ENCODE peak calls at places on chromosomes 3 and 15, in nine cellular contexts. W is cardiac fibroblast, A is IMR-90, Q is neuronal stem cell, P is GM19239, Y is RPMI7951, G is ACHN, D is pancreas, C is GM04504. B is an unnamed sample.

GRCh38 chr15:65115542-65115941 is 542 bp upstream of the UBAP1L start:
- DNase-seq in W (no peak), A (no peak), Q (no peak), P (no peak), Y (no peak), G (no peak), D (no peak), C (no peak), B (no peak)

GRCh38 chr3:8532251-8532831 is 30.7 kb downstream of the LMCD1 start:
- DNase-seq in W (no peak), A (peak), Q (no peak), P (no peak), Y (peak), G (no peak), D (no peak), C (peak), B (peak)

GRCh38 chr3:112799946-112800345 is 46.7 kb downstream of the CD200R1L start:
- DNase-seq in W (no peak), A (peak), Q (no peak), P (no peak), Y (no peak), G (no peak), D (no peak), C (no peak), B (no peak)

GRCh38 chr3:73540969-73541740 is 83.6 kb downstream of the PDZRN3 start:
- DNase-seq in W (no peak), A (peak), Q (no peak), P (no peak), Y (no peak), G (no peak), D (no peak), C (no peak), B (peak)

GRCh38 chr15:88193415-88193814 is 63.1 kb downstream of the NTRK3 start:
- DNase-seq in W (no peak), A (no peak), Q (no peak), P (no peak), Y (no peak), G (no peak), D (no peak), C (no peak), B (no peak)

GRCh38 chr3:44326035-44326434 is 12.5 kb upstream of the TCAIM start:
- DNase-seq in W (peak), A (peak), Q (no peak), P (no peak), Y (peak), G (no peak), D (no peak), C (no peak), B (peak)

GRCh38 chr3:150147776-150148175 is 177.1 kb upstream of the PFN2 start:
- DNase-seq in W (peak), A (peak), Q (no peak), P (no peak), Y (peak), G (no peak), D (no peak), C (no peak), B (peak)

GRCh38 chr15:40918146-40918798 is 10.9 kb upstream of the DLL4 start:
- DNase-seq in W (no peak), A (no peak), Q (no peak), P (no peak), Y (no peak), G (no peak), D (no peak), C (no peak), B (no peak)

GRCh38 chr15:65077981-65078352 is 1.4 kb downstream of the KBTBD13 start:
- DNase-seq in W (peak), A (no peak), Q (no peak), P (peak), Y (peak), G (no peak), D (peak), C (no peak), B (peak)

GRCh38 chr15:59400103-59400813 is 27.6 kb upstream of the MYO1E start:
- DNase-seq in W (no peak), A (no peak), Q (no peak), P (no peak), Y (no peak), G (no peak), D (no peak), C (no peak), B (no peak)

GRCh38 chr3:99999541-99999940 is 114.8 kb downstream of the FILIP1L start:
- DNase-seq in W (peak), A (peak), Q (no peak), P (no peak), Y (no peak), G (no peak), D (no peak), C (peak), B (no peak)

GRCh38 chr15:43185161-43186002 is at the start of gene CCNDBP1:
- DNase-seq in W (peak), A (peak), Q (peak), P (peak), Y (peak), G (peak), D (peak), C (peak), B (peak)

GRCh38 chr15:38069001-38069400 is 134.6 kb downstream of the TMCO5A start:
- DNase-seq in W (peak), A (peak), Q (no peak), P (peak), Y (peak), G (peak), D (no peak), C (peak), B (peak)

GRCh38 chr3:113249111-113249510 is 37.8 kb downstream of the BOC start:
- DNase-seq in W (peak), A (peak), Q (no peak), P (no peak), Y (peak), G (peak), D (no peak), C (peak), B (peak)

GRCh38 chr3:157176108-157176507 is 16.2 kb upstream of the CCNL1 start:
- DNase-seq in W (peak), A (peak), Q (no peak), P (no peak), Y (peak), G (no peak), D (no peak), C (no peak), B (peak)

GRCh38 chr3:126883241-126883640 is 99.7 kb upstream of the PLXNA1 start:
- DNase-seq in W (peak), A (peak), Q (no peak), P (no peak), Y (peak), G (no peak), D (no peak), C (peak), B (no peak)

GRCh38 chr15:79381593-79381992 is 50.5 kb upstream of the MINAR1 start:
- DNase-seq in W (no peak), A (no peak), Q (no peak), P (no peak), Y (no peak), G (no peak), D (no peak), C (no peak), B (no peak)

GRCh38 chr3:36804295-36805055 is 40.1 kb upstream of the DCLK3 start:
- DNase-seq in W (no peak), A (no peak), Q (no peak), P (no peak), Y (no peak), G (no peak), D (no peak), C (no peak), B (no peak)

GRCh38 chr15:59536553-59536952 is 75.0 kb upstream of the GCNT3 start:
- DNase-seq in W (no peak), A (no peak), Q (no peak), P (no peak), Y (no peak), G (no peak), D (no peak), C (no peak), B (no peak)

GRCh38 chr15:89628301-89628700 is 27.0 kb downstream of the KIF7 start:
- DNase-seq in W (no peak), A (no peak), Q (no peak), P (no peak), Y (no peak), G (no peak), D (no peak), C (no peak), B (no peak)

GRCh38 chr3:135218304-135218703 is 423.2 kb downstream of the EPHB1 start:
- DNase-seq in W (no peak), A (no peak), Q (no peak), P (no peak), Y (no peak), G (no peak), D (no peak), C (no peak), B (no peak)

GRCh38 chr15:31483053-31483923 is 156.7 kb downstream of the KLF13 start:
- DNase-seq in W (peak), A (no peak), Q (no peak), P (peak), Y (no peak), G (no peak), D (no peak), C (no peak), B (no peak)

GRCh38 chr3:140467104-140467577 is 210.7 kb upstream of the TRIM42 start:
- DNase-seq in W (no peak), A (no peak), Q (peak), P (no peak), Y (peak), G (peak), D (no peak), C (no peak), B (peak)

GRCh38 chr3:12454076-12454807 is 30.0 kb upstream of the TSEN2 start:
- DNase-seq in W (no peak), A (peak), Q (no peak), P (no peak), Y (no peak), G (no peak), D (no peak), C (no peak), B (no peak)

GRCh38 chr3:191220908-191221307 is 21.9 kb downstream of the OSTN start:
- DNase-seq in W (no peak), A (no peak), Q (no peak), P (no peak), Y (peak), G (no peak), D (no peak), C (no peak), B (no peak)

GRCh38 chr15:75532413-75533250 is 46.5 kb downstream of the PTPN9 start:
- DNase-seq in W (peak), A (peak), Q (peak), P (no peak), Y (peak), G (peak), D (peak), C (peak), B (peak)

GRCh38 chr3:163043074-163043473 is 1546.5 kb downstream of the OTOL1 start:
- DNase-seq in W (peak), A (peak), Q (no peak), P (no peak), Y (no peak), G (peak), D (no peak), C (no peak), B (no peak)

GRCh38 chr3:187941848-187942194 is 196.6 kb upstream of the BCL6 start:
- DNase-seq in W (no peak), A (no peak), Q (no peak), P (no peak), Y (no peak), G (no peak), D (no peak), C (no peak), B (no peak)

GRCh38 chr15:51782357-51782896 is 31.0 kb downstream of the TMOD2 start:
- DNase-seq in W (peak), A (no peak), Q (no peak), P (no peak), Y (peak), G (peak), D (no peak), C (no peak), B (no peak)

GRCh38 chr15:78177447-78177873 is 28.3 kb downstream of the IDH3A start:
- DNase-seq in W (peak), A (no peak), Q (peak), P (no peak), Y (peak), G (peak), D (peak), C (no peak), B (peak)

GRCh38 chr3:81871358-81872152 is 110.1 kb upstream of the GBE1 start:
- DNase-seq in W (peak), A (no peak), Q (no peak), P (no peak), Y (no peak), G (peak), D (no peak), C (no peak), B (no peak)

GRCh38 chr3:143885803-143886427 is 37.6 kb upstream of the SLC9A9 start:
- DNase-seq in W (peak), A (peak), Q (no peak), P (peak), Y (peak), G (peak), D (no peak), C (peak), B (peak)

B was measured in astrocyte of the spinal cord.